ENCODE peak calls at places on chromosome 15, in five cellular contexts. K, L, E, D and N are unnamed samples.

GRCh38 chr15:76196286-76196948 is 114.9 kb downstream of the ETFA start:
- DNase-seq in K (peak), L (peak), E (peak), D (peak), N (peak)

GRCh38 chr15:51119120-51119519 is 24.4 kb upstream of the TNFAIP8L3 start:
- DNase-seq in K (peak), L (no peak), E (no peak), D (no peak), N (no peak)

GRCh38 chr15:100959066-100960050 is 40.2 kb downstream of the LRRK1 start:
- DNase-seq in K (peak), L (no peak), E (no peak), D (no peak), N (no peak)

GRCh38 chr15:40891810-40892448 is 2.3 kb upstream of the VPS18 start:
- DNase-seq in K (peak), L (peak), E (peak), D (peak), N (peak)

GRCh38 chr15:70562906-70563305 is 200.5 kb downstream of the UACA start:
- DNase-seq in K (no peak), L (no peak), E (no peak), D (no peak), N (no peak)

GRCh38 chr15:70788114-70789049 is 25.0 kb upstream of the UACA start:
- DNase-seq in K (no peak), L (peak), E (no peak), D (no peak), N (no peak)

GRCh38 chr15:87038404-87038803 is 958.7 kb downstream of the AGBL1 start:
- DNase-seq in K (peak), L (no peak), E (no peak), D (no peak), N (no peak)

GRCh38 chr15:80191897-80192595 is 39.2 kb downstream of the FAH start:
- DNase-seq in K (no peak), L (no peak), E (no peak), D (no peak), N (no peak)

GRCh38 chr15:39028069-39028468 is 463.5 kb upstream of the RASGRP1 start:
- DNase-seq in K (peak), L (no peak), E (no peak), D (no peak), N (peak)

GRCh38 chr15:65981837-65982696 is 112.8 kb downstream of the RAB11A start:
- DNase-seq in K (peak), L (no peak), E (no peak), D (peak), N (no peak)

GRCh38 chr15:60528530-60528929 is 49.6 kb upstream of the ICE2 start:
- DNase-seq in K (peak), L (no peak), E (no peak), D (no peak), N (no peak)